ENCODE peak calls at places on chromosomes 2 and 18, in four cellular contexts. S, L, M and R are unnamed samples.

GRCh38 chr2:127479219-127479825 is 47.0 kb downstream of the IWS1 start:
- DNase-seq in L (peak), S (peak), M (peak), R (peak)

GRCh38 chr2:3203497-3204019 is 174.1 kb downstream of the EIPR1 start:
- DNase-seq in L (no peak), S (no peak), M (no peak), R (no peak)

GRCh38 chr18:79590191-79591039 is 89.2 kb upstream of the CTDP1 start:
- DNase-seq in S (peak), L (no peak), M (no peak), R (no peak)

GRCh38 chr2:26631815-26632214 is 9.4 kb downstream of the CIB4 start:
- DNase-seq in L (no peak), M (no peak), S (no peak), R (no peak)

GRCh38 chr18:52340466-52341378 is 725 bp downstream of the DCC start:
- DNase-seq in S (no peak), L (no peak), M (no peak), R (no peak)

GRCh38 chr18:58407649-58408407 is 221.1 kb downstream of the ALPK2 start:
- DNase-seq in M (peak), S (no peak), L (no peak), R (no peak)

GRCh38 chr2:232242316-232242715 is 136.2 kb upstream of the ALPP start:
- DNase-seq in M (no peak), S (no peak), L (no peak), R (no peak)

GRCh38 chr18:61955644-61956043 is 62.8 kb upstream of the RNF152 start:
- DNase-seq in M (no peak), L (no peak), S (no peak), R (no peak)

GRCh38 chr18:48896875-48897511 is 53.8 kb downstream of the SMAD7 start:
- DNase-seq in L (peak), M (peak), S (peak), R (no peak)

GRCh38 chr2:10267036-10267435 is 35.7 kb upstream of the HPCAL1 start:
- DNase-seq in M (no peak), L (no peak), S (no peak), R (no peak)

GRCh38 chr2:25197336-25198208 is 29.2 kb upstream of the POMC start:
- DNase-seq in S (peak), M (peak), L (no peak), R (peak)

GRCh38 chr18:5424903-5425302 is 118.9 kb downstream of the EPB41L3 start:
- DNase-seq in L (peak), S (peak), M (peak), R (peak)

GRCh38 chr2:69902213-69902922 is 8.6 kb downstream of the SNRNP27 start:
- DNase-seq in S (no peak), M (no peak), L (no peak), R (no peak)

GRCh38 chr2:208358758-208359631 is 47.6 kb upstream of the PTH2R start:
- DNase-seq in M (no peak), L (no peak), S (no peak), R (peak)

GRCh38 chr2:126117886-126118285 is 538.1 kb upstream of the GYPC start:
- DNase-seq in L (no peak), M (no peak), S (no peak), R (no peak)

GRCh38 chr2:135689679-135690078 is 52.0 kb upstream of the UBXN4 start:
- DNase-seq in L (no peak), S (no peak), M (no peak), R (no peak)

GRCh38 chr2:46645681-46646162 is 166.4 kb downstream of the TMEM247 start:
- DNase-seq in L (peak), M (peak), S (peak), R (peak)

GRCh38 chr2:149587950-149588487 is 444 bp upstream of the MMADHC start:
- DNase-seq in L (no peak), M (no peak), S (peak), R (no peak)

GRCh38 chr2:225735844-225736243 is 336.3 kb downstream of the NYAP2 start:
- DNase-seq in S (peak), L (peak), M (peak), R (peak)

GRCh38 chr2:147451902-147452515 is 392.8 kb upstream of the ACVR2A start:
- DNase-seq in M (no peak), S (no peak), L (no peak), R (no peak)

GRCh38 chr2:210558708-210559107 is 2.3 kb downstream of the CPS1 start:
- DNase-seq in S (peak), L (peak), M (no peak), R (no peak)

GRCh38 chr2:203404996-203405395 is 76.8 kb downstream of the ABI2 start:
- DNase-seq in S (peak), M (no peak), L (no peak), R (peak)

GRCh38 chr2:178584666-178585065 is 104.4 kb downstream of the PLEKHA3 start:
- DNase-seq in M (no peak), L (no peak), S (no peak), R (no peak)

GRCh38 chr2:27356056-27356381 is 545 bp downstream of the GTF3C2 start:
- DNase-seq in L (peak), S (peak), M (peak), R (peak)

GRCh38 chr18:32315881-32316280 is 126.0 kb downstream of the MEP1B start:
- DNase-seq in L (no peak), S (peak), M (no peak), R (no peak)

GRCh38 chr2:165238295-165238694 is 919 bp upstream of the SCN2A start:
- DNase-seq in L (peak), S (peak), M (peak), R (peak)

GRCh38 chr18:32209685-32210445 is 20.0 kb downstream of the MEP1B start:
- DNase-seq in L (no peak), M (no peak), S (no peak), R (no peak)

GRCh38 chr18:48751727-48752468 is 198.9 kb downstream of the SMAD7 start:
- DNase-seq in M (no peak), S (no peak), L (no peak), R (no peak)

GRCh38 chr2:224038049-224038829 is 847 bp downstream of the SERPINE2 start:
- DNase-seq in M (peak), S (peak), L (peak), R (peak)

GRCh38 chr2:100786297-100786658 is 33.7 kb upstream of the NPAS2 start:
- DNase-seq in S (peak), M (no peak), L (peak), R (peak)

GRCh38 chr2:17036343-17036742 is 370.7 kb upstream of the CYRIA start:
- DNase-seq in L (no peak), M (no peak), S (no peak), R (no peak)

GRCh38 chr2:54880428-54880827 is 157.0 kb downstream of the EML6 start:
- DNase-seq in S (no peak), L (no peak), M (no peak), R (no peak)

GRCh38 chr2:134381141-134381540 is 127.3 kb downstream of the MGAT5 start:
- DNase-seq in M (no peak), S (no peak), L (no peak), R (no peak)

GRCh38 chr2:181188605-181189004 is 208.2 kb downstream of the UBE2E3 start:
- DNase-seq in S (no peak), M (no peak), L (no peak), R (no peak)

GRCh38 chr18:51051105-51051712 is 21.2 kb downstream of the SMAD4 start:
- DNase-seq in L (peak), M (peak), S (peak), R (no peak)

GRCh38 chr2:98458667-98459380 is 14.2 kb downstream of the INPP4A start:
- DNase-seq in S (no peak), M (no peak), L (no peak), R (no peak)

GRCh38 chr2:225031599-225031998 is 10.7 kb downstream of the DOCK10 start:
- DNase-seq in L (no peak), M (no peak), S (no peak), R (no peak)

DNA sequence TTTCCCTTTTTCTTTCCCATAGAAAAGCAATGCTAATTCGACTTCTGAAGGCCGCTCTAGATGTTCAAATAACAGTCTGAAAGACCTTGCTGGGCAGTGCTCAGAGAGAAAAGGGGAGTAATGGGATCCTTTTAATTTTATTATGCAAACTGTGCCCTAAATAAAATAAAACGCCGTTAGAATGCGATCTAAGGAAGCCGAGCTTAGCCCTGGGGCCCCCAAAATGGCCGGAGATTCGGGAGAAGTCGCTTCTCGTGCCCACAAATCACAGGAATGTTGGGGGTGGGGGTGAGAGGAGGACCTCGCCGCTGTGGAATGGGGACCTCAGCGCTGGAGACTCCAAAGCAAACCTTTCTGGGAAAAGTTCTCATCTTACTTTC is 8.4 kb upstream of the POU3F3 start:
- DNase-seq in S (no peak), M (no peak), L (no peak), R (no peak)
- TF ChIP-seq EZH2 in S (no peak), M (peak), L (no peak), R (no peak)

DNA sequence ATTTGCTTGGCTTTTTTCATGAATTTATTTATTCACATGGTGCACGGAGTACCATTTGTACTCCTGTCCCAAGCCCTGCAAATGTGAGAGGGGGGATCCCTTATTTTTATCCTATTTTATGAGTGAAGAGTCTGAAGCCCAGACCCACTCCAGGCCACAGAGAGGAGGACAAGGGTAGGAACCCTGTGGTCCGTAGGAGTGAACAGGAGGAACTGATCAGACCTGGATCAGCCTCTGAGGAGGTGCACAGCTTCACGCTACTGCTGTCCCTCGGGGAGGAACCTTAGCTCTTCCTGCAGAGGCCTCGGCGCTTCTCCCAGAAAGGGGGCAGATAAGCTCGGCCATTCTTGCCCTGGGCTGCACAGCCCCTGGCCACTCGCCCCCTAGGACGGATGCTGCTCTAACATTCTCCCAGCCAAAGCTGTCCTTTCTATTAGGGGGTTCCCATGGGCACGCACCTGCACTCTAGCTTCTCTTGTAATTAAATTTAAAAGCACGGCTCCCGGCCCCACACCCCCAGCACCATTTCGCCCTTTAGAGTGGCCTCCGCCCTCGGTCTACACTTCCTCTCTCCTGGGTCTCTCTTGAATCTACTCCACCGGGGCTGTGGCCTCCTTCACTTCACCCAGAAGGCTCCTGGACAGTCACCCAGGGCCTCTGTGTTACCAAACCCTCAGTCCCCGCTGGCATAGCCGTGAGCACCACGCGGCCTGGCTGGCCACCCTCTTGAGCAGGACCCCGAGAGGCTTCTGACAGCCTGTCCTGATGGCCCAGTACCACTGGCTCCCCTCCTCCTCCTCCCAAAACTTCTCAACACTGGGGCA is 6.5 kb upstream of the RAB17 start:
- DNase-seq in S (no peak), M (no peak), L (no peak), R (no peak)
- TF ChIP-seq EZH2 in S (no peak), M (no peak), L (no peak), R (no peak)

DNA sequence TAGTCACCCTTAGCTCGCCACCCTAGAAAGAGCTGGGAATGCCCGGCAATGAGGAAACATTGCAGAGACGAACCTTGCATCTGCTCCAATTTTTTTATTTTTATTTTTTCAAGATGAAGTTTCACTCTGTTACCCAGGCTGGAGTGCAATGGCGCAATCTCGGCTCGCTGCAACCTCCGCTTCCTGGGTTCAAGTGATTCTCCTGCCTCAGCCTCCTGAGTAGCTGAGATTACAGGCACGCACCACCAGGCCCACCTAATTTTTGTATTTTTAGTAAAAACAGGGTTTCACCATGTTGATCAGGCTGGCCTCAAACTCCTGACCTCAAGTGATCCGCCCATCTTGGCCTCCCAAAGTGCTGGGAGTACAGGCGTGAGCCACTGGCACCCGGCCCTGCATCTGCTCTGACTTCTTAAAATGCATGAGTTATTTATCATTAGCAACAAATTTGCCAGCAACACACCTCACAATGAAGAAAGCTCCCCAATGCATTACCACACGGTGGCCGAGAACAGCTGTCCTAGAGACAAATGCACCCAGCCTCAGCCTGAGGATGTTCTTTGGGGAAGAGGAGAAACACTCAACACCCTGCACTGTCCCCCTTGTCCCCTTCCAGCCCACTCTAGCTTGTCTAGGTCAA is 47.1 kb downstream of the TTC32 start:
- DNase-seq in M (no peak), L (no peak), S (no peak), R (no peak)
- TF ChIP-seq EZH2 in M (no peak), L (no peak), S (no peak), R (no peak)

DNA sequence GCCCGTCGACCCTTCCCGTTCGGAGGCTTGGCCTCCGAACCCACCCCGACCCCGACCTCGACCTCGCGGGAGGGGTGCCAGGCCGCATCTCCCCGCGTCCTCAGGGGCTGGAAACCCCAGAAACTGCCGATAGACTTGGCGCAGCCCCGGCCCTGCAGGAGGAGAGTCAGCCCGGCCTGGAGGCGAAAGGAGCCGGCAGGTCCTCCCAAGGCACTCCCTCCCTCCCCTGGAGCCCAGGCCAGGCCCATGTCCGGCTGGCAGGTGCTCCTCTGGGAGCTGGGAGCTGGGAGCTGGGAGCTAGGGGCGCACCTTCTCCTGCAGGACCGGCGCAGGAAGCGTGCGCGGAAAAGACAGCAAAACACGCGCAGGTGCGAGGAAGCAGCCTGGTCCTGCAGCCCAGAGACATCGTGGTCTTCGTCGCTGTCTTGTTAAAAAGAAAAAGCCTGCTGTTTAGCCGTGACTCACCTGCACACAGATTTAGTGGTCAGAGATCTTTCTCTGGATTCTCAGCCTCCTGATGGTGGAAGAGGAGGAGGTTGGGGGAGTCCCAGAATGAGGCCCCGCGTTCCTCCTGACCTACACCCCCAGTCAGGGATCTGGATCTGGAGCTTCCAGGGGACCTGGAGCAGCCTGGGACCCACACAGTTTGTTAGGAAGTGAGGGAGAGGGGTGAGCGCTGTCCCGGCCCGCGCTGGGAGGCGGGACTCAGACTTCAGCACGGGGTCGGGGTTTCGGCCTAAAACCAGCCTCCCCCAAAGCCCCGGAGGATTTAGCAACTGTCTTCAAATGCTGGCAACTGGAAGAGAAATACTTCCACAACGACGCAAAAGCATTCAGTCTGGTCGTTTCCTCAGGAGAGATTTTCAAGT is 702 bp upstream of the MBP start:
- DNase-seq in L (peak), M (peak), S (no peak), R (no peak)
- TF ChIP-seq EZH2 in L (no peak), M (no peak), S (no peak), R (no peak)

GRCh38 chr2:236159778-236160170 is 8.4 kb downstream of the GBX2 start:
- DNase-seq in S (no peak), L (no peak), M (no peak), R (no peak)

GRCh38 chr2:236162031-236162803 is 6.0 kb downstream of the GBX2 start:
- DNase-seq in L (no peak), M (no peak), S (no peak), R (no peak)

GRCh38 chr2:236160366-236161081 is 7.7 kb downstream of the GBX2 start:
- DNase-seq in S (no peak), M (no peak), L (no peak), R (no peak)

GRCh38 chr2:236161531-236161930 is 6.7 kb downstream of the GBX2 start:
- DNase-seq in M (no peak), S (no peak), L (no peak), R (no peak)

DNA sequence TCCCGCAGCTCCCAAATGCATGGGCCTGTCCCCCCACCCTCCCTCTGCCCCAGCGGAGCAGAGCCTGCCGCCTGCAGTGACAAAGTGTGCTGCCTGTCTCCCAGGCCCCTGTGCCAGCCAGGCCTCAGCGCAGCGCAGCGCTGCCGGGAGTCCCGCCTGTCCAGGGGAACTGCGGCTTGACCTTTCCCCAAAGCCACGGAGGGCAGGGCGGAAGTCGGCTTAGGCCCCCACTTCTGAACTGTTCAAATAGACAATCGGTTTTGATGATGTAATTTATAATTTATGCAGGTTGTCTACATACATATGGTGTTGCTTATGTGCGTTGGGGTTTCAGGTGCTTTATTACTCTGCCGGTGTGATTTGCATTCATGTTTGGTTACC is 7.1 kb downstream of the GBX2 start:
- DNase-seq in M (no peak), S (no peak), L (no peak), R (no peak)
- TF ChIP-seq EZH2 in M (no peak), S (no peak), L (no peak), R (no peak)